ENCODE peak calls at places on chromosomes 1 and 21, in five cellular contexts. C is activated CD4-positive, alpha-beta memory T cell treated with anti-CD3 and anti-CD28 coated beads for 36 hours; Q is pancreas; P is HS-5; U is brain microvascular endothelial cell. X is an unnamed sample.
A peak's percentile ranks its signal among the peaks of the same experiment; 100 is the strongest.

GRCh38 chr1:19622204-19622603 is 21.9 kb upstream of the NBL1 start:
- DNase-seq in C (no peak), Q (no peak), P (no peak), U (peak; percentile 31), X (peak; percentile 72)

GRCh38 chr21:35136106-35136505 is 87.0 kb upstream of the RUNX1 start:
- DNase-seq in C (no peak), Q (no peak), P (no peak), U (no peak), X (no peak)

GRCh38 chr1:153608742-153609584 is 4.0 kb downstream of the S100A16 start:
- DNase-seq in C (no peak), Q (peak; percentile 52), P (peak; percentile 97), U (peak; percentile 92), X (peak; percentile 88)

GRCh38 chr1:66533804-66534745 is at the start of gene SGIP1:
- DNase-seq in C (peak; percentile 21), Q (no peak), P (no peak), U (peak; percentile 86), X (peak; percentile 80)

GRCh38 chr1:234919061-234919755 is 209.4 kb downstream of the TOMM20 start:
- DNase-seq in C (no peak), Q (no peak), P (no peak), U (no peak), X (no peak)

GRCh38 chr1:192878249-192878648 is 69.4 kb downstream of the RGS2 start:
- DNase-seq in C (no peak), Q (peak; percentile 46), P (no peak), U (peak; percentile 16), X (peak; percentile 84)

GRCh38 chr21:39680216-39680615 is 64.8 kb upstream of the IGSF5 start:
- DNase-seq in C (no peak), Q (no peak), P (no peak), U (no peak), X (no peak)

GRCh38 chr21:17513214-17514123 is 626 bp downstream of the CXADR start:
- DNase-seq in C (peak; percentile 28), Q (peak; percentile 65), P (peak; percentile 2), U (peak; percentile 20), X (peak; percentile 29)

GRCh38 chr1:158053276-158053675 is 59.8 kb downstream of the KIRREL1 start:
- DNase-seq in C (no peak), Q (no peak), P (no peak), U (peak; percentile 20), X (no peak)

GRCh38 chr1:32151319-32151787 is 28.1 kb upstream of the TXLNA start:
- DNase-seq in C (no peak), Q (no peak), P (no peak), U (peak; percentile 67), X (peak; percentile 81)

GRCh38 chr1:207404849-207405525 is 49.1 kb upstream of the CR2 start:
- DNase-seq in C (no peak), Q (no peak), P (peak; percentile 44), U (peak; percentile 36), X (peak; percentile 85)

GRCh38 chr1:198168180-198168579 is 11.4 kb downstream of the NEK7 start:
- DNase-seq in C (no peak), Q (no peak), P (no peak), U (peak; percentile 68), X (peak; percentile 90)

GRCh38 chr21:45248893-45249381 is 38.8 kb downstream of the POFUT2 start:
- DNase-seq in C (no peak), Q (no peak), P (no peak), U (no peak), X (peak; percentile 25)

X was measured in fibroblast of lung.